ENCODE peak calls at places on chromosomes 1 and 21, in seven cellular contexts. N is choroid plexus epithelial cell; E is activated T-helper 1 cell treated with anti-CD3 and anti-CD28 coated beads, Interleukin-12 subunit alpha, Interleukin-12 subunit beta, Interleukin-2, Interleukin-4 antibody, amounts not matched to agents 30 ng/mL and 10 ng/mL and 1 ng/mL, durations not matched to agents 14 hours and 24 hours and 36 hours; L is HTR-8/SVneo; H is NCI-H187 treated with DMSO at 0.1 percent for 48 hours; S is NCI-H1092 treated with DMSO at 0.1 percent for 48 hours; W is nephron progenitor cell. P is an unnamed sample.

GRCh38 chr1:93880731-93881130 is 1.7 kb upstream of the DNTTIP2 start:
- DNase-seq in N (no peak), E (no peak), L (no peak), H (no peak), S (no peak), W (no peak), P (no peak)

GRCh38 chr1:237799762-237800474 is 90.8 kb downstream of the ZP4 start:
- DNase-seq in N (peak), E (no peak), L (peak), H (no peak), S (peak), W (peak), P (no peak)

GRCh38 chr1:202708456-202709275 is 1.6 kb downstream of the SYT2 start:
- DNase-seq in N (no peak), E (no peak), L (no peak), H (no peak), S (no peak), W (no peak), P (no peak)

GRCh38 chr1:189496768-189497167 is 980.9 kb downstream of the BRINP3 start:
- DNase-seq in N (no peak), E (no peak), L (no peak), H (no peak), S (no peak), W (no peak), P (no peak)

GRCh38 chr1:187696092-187696491 is 867.3 kb downstream of the PLA2G4A start:
- DNase-seq in N (peak), E (no peak), L (no peak), H (no peak), S (no peak), W (peak), P (no peak)

GRCh38 chr1:41394405-41394804 is 33.2 kb downstream of the FOXO6 start:
- DNase-seq in N (no peak), E (no peak), L (no peak), H (no peak), S (no peak), W (no peak), P (no peak)

GRCh38 chr1:236204043-236204442 is 61.7 kb downstream of the GPR137B start:
- DNase-seq in N (no peak), E (no peak), L (no peak), H (no peak), S (no peak), W (no peak), P (no peak)

GRCh38 chr1:219271914-219272545 is 98.4 kb downstream of the LYPLAL1 start:
- DNase-seq in N (peak), E (no peak), L (no peak), H (no peak), S (no peak), W (no peak), P (no peak)

GRCh38 chr1:185517808-185518419 is 200.9 kb upstream of the IVNS1ABP start:
- DNase-seq in N (no peak), E (no peak), L (no peak), H (peak), S (no peak), W (no peak), P (no peak)

GRCh38 chr1:207822602-207823451 is 71.0 kb downstream of the CD46 start:
- DNase-seq in N (peak), E (peak), L (no peak), H (no peak), S (peak), W (no peak), P (no peak)

GRCh38 chr1:156090138-156090821 is 8.0 kb upstream of the MEX3A start:
- DNase-seq in N (no peak), E (no peak), L (no peak), H (no peak), S (no peak), W (no peak), P (no peak)

GRCh38 chr1:205593532-205593931 is 38.3 kb downstream of the ELK4 start:
- DNase-seq in N (no peak), E (no peak), L (no peak), H (no peak), S (no peak), W (no peak), P (no peak)

GRCh38 chr21:33801424-33802405 is 113.9 kb downstream of the ATP5PO start:
- DNase-seq in N (peak), E (no peak), L (peak), H (peak), S (peak), W (no peak), P (peak)

GRCh38 chr1:83123019-83123418 is 875.9 kb downstream of the TTLL7 start:
- DNase-seq in N (no peak), E (no peak), L (no peak), H (no peak), S (no peak), W (no peak), P (no peak)

P was measured in keratinocyte.